ENCODE peak calls at places on chromosomes 7 and 10, in five cellular contexts. One of them, this sample, is unnamed. For H3K4me1, the result is how much of the 10 kb centered on the place peaks cover.

GRCh38 chr7:136869006-136869961 is 832 bp downstream of the CHRM2 start:
- DNase-seq in IMR-90: peak
- DNase-seq in CD4-positive, CD25-positive, alpha-beta regulatory T cell: no peak
- DNase-seq in CD8-positive, alpha-beta memory T cell: no peak
- DNase-seq in tibial artery: no peak
- DNase-seq in this sample: peak

GRCh38 chr7:102875700-102876192 is 37.1 kb upstream of the LRRC17 start:
- DNase-seq in IMR-90: peak
- DNase-seq in CD4-positive, CD25-positive, alpha-beta regulatory T cell: peak
- DNase-seq in CD8-positive, alpha-beta memory T cell: no peak
- DNase-seq in tibial artery: no peak
- DNase-seq in this sample: no peak

GRCh38 chr10:20776384-20776783 is 120.7 kb downstream of the NEBL start:
- DNase-seq in IMR-90: no peak
- DNase-seq in CD4-positive, CD25-positive, alpha-beta regulatory T cell: no peak
- DNase-seq in CD8-positive, alpha-beta memory T cell: no peak
- DNase-seq in tibial artery: no peak
- DNase-seq in this sample: no peak

GRCh38 chr7:102260856-102261255 is 25.8 kb upstream of the SH2B2 start:
- DNase-seq in IMR-90: peak
- DNase-seq in CD4-positive, CD25-positive, alpha-beta regulatory T cell: no peak
- DNase-seq in CD8-positive, alpha-beta memory T cell: no peak
- DNase-seq in tibial artery: no peak
- DNase-seq in this sample: no peak

GRCh38 chr7:47636693-47637175 is 54.8 kb upstream of the TNS3 start:
- DNase-seq in IMR-90: no peak
- DNase-seq in CD4-positive, CD25-positive, alpha-beta regulatory T cell: no peak
- DNase-seq in CD8-positive, alpha-beta memory T cell: no peak
- DNase-seq in tibial artery: no peak
- DNase-seq in this sample: no peak

GRCh38 chr7:73429218-73429617 is 4.4 kb upstream of the FZD9 start:
- DNase-seq in IMR-90: peak
- DNase-seq in CD4-positive, CD25-positive, alpha-beta regulatory T cell: no peak
- DNase-seq in CD8-positive, alpha-beta memory T cell: no peak
- DNase-seq in tibial artery: no peak
- DNase-seq in this sample: no peak

GRCh38 chr7:43058271-43059066 is 54.0 kb upstream of the HECW1 start:
- DNase-seq in IMR-90: no peak
- DNase-seq in CD4-positive, CD25-positive, alpha-beta regulatory T cell: no peak
- DNase-seq in CD8-positive, alpha-beta memory T cell: no peak
- DNase-seq in tibial artery: no peak
- DNase-seq in this sample: no peak

GRCh38 chr7:147611402-147611801 is 979.2 kb upstream of the C7orf33 start:
- DNase-seq in IMR-90: no peak
- DNase-seq in CD4-positive, CD25-positive, alpha-beta regulatory T cell: no peak
- DNase-seq in CD8-positive, alpha-beta memory T cell: no peak
- DNase-seq in tibial artery: no peak
- DNase-seq in this sample: no peak

GRCh38 chr10:69912584-69912983 is 110.9 kb downstream of the COL13A1 start:
- DNase-seq in IMR-90: no peak
- DNase-seq in CD4-positive, CD25-positive, alpha-beta regulatory T cell: no peak
- DNase-seq in CD8-positive, alpha-beta memory T cell: no peak
- DNase-seq in tibial artery: no peak
- DNase-seq in this sample: no peak

GRCh38 chr10:131852161-131852822 is 48.5 kb upstream of the PPP2R2D start:
- DNase-seq in IMR-90: no peak
- DNase-seq in CD4-positive, CD25-positive, alpha-beta regulatory T cell: no peak
- DNase-seq in CD8-positive, alpha-beta memory T cell: no peak
- DNase-seq in tibial artery: peak
- DNase-seq in this sample: peak

GRCh38 chr7:158490171-158490782 is 97.3 kb downstream of the PTPRN2 start:
- DNase-seq in IMR-90: no peak
- DNase-seq in CD4-positive, CD25-positive, alpha-beta regulatory T cell: no peak
- DNase-seq in CD8-positive, alpha-beta memory T cell: no peak
- DNase-seq in tibial artery: no peak
- DNase-seq in this sample: no peak

GRCh38 chr10:22494007-22494406 is 148.7 kb downstream of the SPAG6 start:
- DNase-seq in IMR-90: no peak
- DNase-seq in CD4-positive, CD25-positive, alpha-beta regulatory T cell: no peak
- DNase-seq in CD8-positive, alpha-beta memory T cell: no peak
- DNase-seq in tibial artery: no peak
- DNase-seq in this sample: no peak

GRCh38 chr7:51016546-51016945 is 233.8 kb upstream of the GRB10 start:
- DNase-seq in IMR-90: no peak
- DNase-seq in CD4-positive, CD25-positive, alpha-beta regulatory T cell: no peak
- DNase-seq in CD8-positive, alpha-beta memory T cell: no peak
- DNase-seq in tibial artery: no peak
- DNase-seq in this sample: no peak

GRCh38 chr10:58050575-58050974 is 217.1 kb downstream of the IPMK start:
- DNase-seq in IMR-90: no peak
- DNase-seq in CD4-positive, CD25-positive, alpha-beta regulatory T cell: no peak
- DNase-seq in CD8-positive, alpha-beta memory T cell: no peak
- DNase-seq in tibial artery: no peak
- DNase-seq in this sample: no peak

GRCh38 chr7:86980223-86980622 is 79.2 kb downstream of the ELAPOR2 start:
- DNase-seq in IMR-90: no peak
- DNase-seq in CD4-positive, CD25-positive, alpha-beta regulatory T cell: no peak
- DNase-seq in CD8-positive, alpha-beta memory T cell: no peak
- DNase-seq in tibial artery: no peak
- DNase-seq in this sample: no peak

GRCh38 chr7:29086545-29086944 is 59.8 kb downstream of the CPVL start:
- DNase-seq in IMR-90: no peak
- DNase-seq in CD4-positive, CD25-positive, alpha-beta regulatory T cell: no peak
- DNase-seq in CD8-positive, alpha-beta memory T cell: no peak
- DNase-seq in tibial artery: no peak
- DNase-seq in this sample: no peak

GRCh38 chr7:105015631-105015965 is 1.6 kb downstream of the KMT2E start:
- DNase-seq in IMR-90: peak
- DNase-seq in CD4-positive, CD25-positive, alpha-beta regulatory T cell: peak
- DNase-seq in CD8-positive, alpha-beta memory T cell: peak
- DNase-seq in tibial artery: no peak
- DNase-seq in this sample: no peak

GRCh38 chr10:47396311-47396717 is 12.2 kb upstream of the ZNF488 start:
- DNase-seq in IMR-90: no peak
- DNase-seq in CD4-positive, CD25-positive, alpha-beta regulatory T cell: no peak
- DNase-seq in CD8-positive, alpha-beta memory T cell: no peak
- DNase-seq in tibial artery: no peak
- DNase-seq in this sample: no peak

GRCh38 chr10:124917939-124918830 is 23.7 kb upstream of the ZRANB1 start:
- DNase-seq in IMR-90: peak
- DNase-seq in CD4-positive, CD25-positive, alpha-beta regulatory T cell: no peak
- DNase-seq in CD8-positive, alpha-beta memory T cell: no peak
- DNase-seq in tibial artery: no peak
- DNase-seq in this sample: no peak

GRCh38 chr7:120725376-120726039 is 132.4 kb downstream of the TSPAN12 start:
- DNase-seq in IMR-90: peak
- DNase-seq in CD4-positive, CD25-positive, alpha-beta regulatory T cell: peak
- DNase-seq in CD8-positive, alpha-beta memory T cell: no peak
- DNase-seq in tibial artery: no peak
- DNase-seq in this sample: no peak

GRCh38 chr10:30219977-30220751 is 128.9 kb downstream of the MTPAP start:
- DNase-seq in IMR-90: peak
- DNase-seq in CD4-positive, CD25-positive, alpha-beta regulatory T cell: no peak
- DNase-seq in CD8-positive, alpha-beta memory T cell: no peak
- DNase-seq in tibial artery: peak
- DNase-seq in this sample: peak

GRCh38 chr10:29737209-29737565 is 102.4 kb upstream of the SVIL start:
- DNase-seq in IMR-90: no peak
- DNase-seq in CD4-positive, CD25-positive, alpha-beta regulatory T cell: no peak
- DNase-seq in CD8-positive, alpha-beta memory T cell: no peak
- DNase-seq in tibial artery: no peak
- DNase-seq in this sample: no peak

GRCh38 chr10:86481761-86482160 is 39.8 kb downstream of the WAPL start:
- DNase-seq in IMR-90: peak
- DNase-seq in CD4-positive, CD25-positive, alpha-beta regulatory T cell: no peak
- DNase-seq in CD8-positive, alpha-beta memory T cell: no peak
- DNase-seq in tibial artery: no peak
- DNase-seq in this sample: no peak

GRCh38 chr7:105806592-105807266 is 69.7 kb downstream of the ATXN7L1 start:
- DNase-seq in IMR-90: peak
- DNase-seq in CD4-positive, CD25-positive, alpha-beta regulatory T cell: peak
- DNase-seq in CD8-positive, alpha-beta memory T cell: peak
- DNase-seq in tibial artery: no peak
- DNase-seq in this sample: no peak

GRCh38 chr10:3897156-3897555 is 112.1 kb upstream of the KLF6 start:
- DNase-seq in IMR-90: peak
- DNase-seq in CD4-positive, CD25-positive, alpha-beta regulatory T cell: no peak
- DNase-seq in CD8-positive, alpha-beta memory T cell: no peak
- DNase-seq in tibial artery: no peak
- DNase-seq in this sample: no peak

DNA sequence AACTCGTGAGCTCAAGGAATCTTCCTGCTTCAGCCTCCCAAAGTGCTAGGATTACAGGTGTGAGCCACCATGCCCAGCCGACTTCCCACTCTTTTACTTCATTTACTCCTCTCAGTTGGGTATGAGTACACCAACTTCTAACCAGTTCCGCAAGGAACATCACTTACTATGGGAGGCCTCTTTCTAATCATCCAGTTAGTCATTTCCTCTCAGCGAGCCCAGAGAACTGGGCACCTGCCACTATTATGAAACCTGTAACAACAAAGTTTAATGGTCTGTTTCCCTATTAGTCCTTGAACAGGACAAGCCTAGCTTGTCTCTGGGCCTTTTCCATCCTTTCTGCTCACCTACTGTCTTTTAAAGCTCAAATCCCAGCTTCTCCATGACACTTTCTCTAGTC is 88.8 kb downstream of the DNMBP start:
- DNase-seq in IMR-90: peak
- DNase-seq in CD4-positive, CD25-positive, alpha-beta regulatory T cell: no peak
- DNase-seq in CD8-positive, alpha-beta memory T cell: no peak
- DNase-seq in tibial artery: no peak
- DNase-seq in this sample: no peak
- H3K4me1 ChIP-seq in IMR-90: under half
- H3K4me1 ChIP-seq in CD4-positive, CD25-positive, alpha-beta regulatory T cell: under half
- H3K4me1 ChIP-seq in CD8-positive, alpha-beta memory T cell: under half
- H3K4me1 ChIP-seq in tibial artery: under half
- H3K4me1 ChIP-seq in this sample: under half

GRCh38 chr7:139700505-139701235 is 77.1 kb downstream of the HIPK2 start:
- DNase-seq in IMR-90: no peak
- DNase-seq in CD4-positive, CD25-positive, alpha-beta regulatory T cell: no peak
- DNase-seq in CD8-positive, alpha-beta memory T cell: no peak
- DNase-seq in tibial artery: no peak
- DNase-seq in this sample: no peak
- H3K4me3 ChIP-seq in IMR-90: no peak
- H3K4me3 ChIP-seq in CD4-positive, CD25-positive, alpha-beta regulatory T cell: no peak
- H3K4me3 ChIP-seq in CD8-positive, alpha-beta memory T cell: no peak
- H3K4me3 ChIP-seq in tibial artery: no peak
- H3K4me3 ChIP-seq in this sample: no peak

DNA sequence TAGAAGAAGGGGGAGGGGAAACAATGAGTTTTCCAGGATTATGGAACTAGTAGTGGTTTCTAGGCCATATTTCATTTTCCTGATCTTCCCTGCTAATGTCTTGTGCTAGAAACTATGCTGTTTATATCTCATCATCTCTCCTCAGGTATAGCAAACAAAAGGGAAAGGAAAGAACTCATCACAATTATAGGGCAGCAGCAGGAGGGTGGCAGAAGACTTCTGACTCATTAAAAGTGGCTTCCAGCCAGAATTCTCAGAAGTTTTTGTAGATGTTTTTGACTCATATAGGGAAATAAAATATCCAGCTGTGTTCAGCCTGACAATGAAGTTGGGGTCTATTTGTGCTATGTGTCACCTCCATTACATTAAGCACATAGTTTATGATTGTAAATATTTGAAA is 6.5 kb downstream of the AHR start:
- DNase-seq in IMR-90: peak
- DNase-seq in CD4-positive, CD25-positive, alpha-beta regulatory T cell: peak
- DNase-seq in CD8-positive, alpha-beta memory T cell: no peak
- DNase-seq in tibial artery: no peak
- DNase-seq in this sample: no peak
- H3K4me1 ChIP-seq in IMR-90: under half
- H3K4me1 ChIP-seq in CD4-positive, CD25-positive, alpha-beta regulatory T cell: half or more
- H3K4me1 ChIP-seq in CD8-positive, alpha-beta memory T cell: under half
- H3K4me1 ChIP-seq in tibial artery: half or more
- H3K4me1 ChIP-seq in this sample: under half

GRCh38 chr10:119650692-119651513 is at the start of gene BAG3:
- DNase-seq in IMR-90: peak
- DNase-seq in CD4-positive, CD25-positive, alpha-beta regulatory T cell: peak
- DNase-seq in CD8-positive, alpha-beta memory T cell: peak
- DNase-seq in tibial artery: peak
- DNase-seq in this sample: peak

GRCh38 chr10:119651514-119652327 is 541 bp downstream of the BAG3 start:
- DNase-seq in IMR-90: no peak
- DNase-seq in CD4-positive, CD25-positive, alpha-beta regulatory T cell: peak
- DNase-seq in CD8-positive, alpha-beta memory T cell: no peak
- DNase-seq in tibial artery: no peak
- DNase-seq in this sample: peak

GRCh38 chr10:119654540-119654939 is 3.4 kb downstream of the BAG3 start:
- DNase-seq in IMR-90: no peak
- DNase-seq in CD4-positive, CD25-positive, alpha-beta regulatory T cell: no peak
- DNase-seq in CD8-positive, alpha-beta memory T cell: no peak
- DNase-seq in tibial artery: peak
- DNase-seq in this sample: peak

GRCh38 chr10:119652361-119652760 is 1.2 kb downstream of the BAG3 start:
- DNase-seq in IMR-90: peak
- DNase-seq in CD4-positive, CD25-positive, alpha-beta regulatory T cell: peak
- DNase-seq in CD8-positive, alpha-beta memory T cell: no peak
- DNase-seq in tibial artery: no peak
- DNase-seq in this sample: no peak

DNA sequence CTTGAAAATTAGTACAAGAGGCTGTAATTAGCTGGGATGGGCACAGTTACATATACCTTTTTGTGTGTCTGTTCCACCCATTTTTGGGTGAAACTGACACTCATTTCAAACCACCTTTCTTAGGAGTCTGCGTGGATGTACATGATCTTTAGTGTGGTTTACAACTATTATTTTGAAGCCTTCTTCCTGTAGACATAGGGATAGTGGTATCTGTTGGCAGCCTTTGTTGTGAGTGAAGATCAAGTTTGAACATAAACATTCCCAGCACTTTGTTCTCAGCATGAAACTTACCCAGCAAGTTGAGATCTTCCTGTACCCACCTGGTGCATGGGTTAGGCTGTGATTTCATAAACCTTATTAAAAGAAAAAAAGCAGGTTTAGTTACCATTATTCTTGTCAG is 2.0 kb downstream of the BAG3 start:
- DNase-seq in IMR-90: peak
- DNase-seq in CD4-positive, CD25-positive, alpha-beta regulatory T cell: peak
- DNase-seq in CD8-positive, alpha-beta memory T cell: no peak
- DNase-seq in tibial artery: no peak
- DNase-seq in this sample: no peak
- H3K4me3 ChIP-seq in IMR-90: peak
- H3K4me3 ChIP-seq in CD4-positive, CD25-positive, alpha-beta regulatory T cell: peak
- H3K4me3 ChIP-seq in CD8-positive, alpha-beta memory T cell: peak
- H3K4me3 ChIP-seq in tibial artery: peak
- H3K4me3 ChIP-seq in this sample: peak

This sample was measured in aorta.